ENCODE peak calls at places on chromosome 14, in five cellular contexts. F is neuronal stem cell, Z is H1, V is IMR-90, K is mesenchymal stem cell. A is an unnamed sample.

GRCh38 chr14:101563352-101563653 is 2.0 kb downstream of the DIO3 start:
- DNase-seq in F (no peak), Z (no peak), K (no peak), V (no peak), A (no peak)

GRCh38 chr14:53908416-53908815 is 48.2 kb downstream of the BMP4 start:
- DNase-seq in V (no peak), F (no peak), Z (no peak), K (no peak), A (no peak)

GRCh38 chr14:102590667-102591099 is 1.8 kb upstream of the RCOR1 start:
- DNase-seq in V (peak), K (peak), F (no peak), Z (peak), A (peak)

GRCh38 chr14:52827426-52827825 is 36.0 kb upstream of the GNPNAT1 start:
- DNase-seq in K (no peak), V (no peak), F (no peak), Z (no peak), A (peak)

GRCh38 chr14:53249059-53249458 is 95.9 kb upstream of the DDHD1 start:
- DNase-seq in F (no peak), Z (no peak), K (no peak), V (peak), A (no peak)

GRCh38 chr14:71698698-71699097 is 233.5 kb upstream of the RGS6 start:
- DNase-seq in Z (no peak), K (no peak), F (no peak), V (no peak), A (no peak)

GRCh38 chr14:32709072-32709471 is 229.6 kb upstream of the NPAS3 start:
- DNase-seq in F (no peak), V (peak), Z (no peak), K (peak), A (no peak)

GRCh38 chr14:80567905-80568512 is 356.7 kb upstream of the DIO2 start:
- DNase-seq in K (peak), V (peak), F (no peak), Z (no peak), A (peak)

GRCh38 chr14:73014105-73014504 is 12.8 kb downstream of the ZFYVE1 start:
- DNase-seq in Z (no peak), V (peak), F (no peak), K (peak), A (no peak)

GRCh38 chr14:96564389-96564788 is 62.2 kb downstream of the PAPOLA start:
- DNase-seq in Z (no peak), F (no peak), V (no peak), K (no peak), A (no peak)

GRCh38 chr14:94918896-94919295 is 149.0 kb upstream of the GSC start:
- DNase-seq in V (no peak), Z (no peak), F (no peak), K (no peak), A (peak)

GRCh38 chr14:62084020-62084419 is 321.8 kb downstream of the SNAPC1 start:
- DNase-seq in V (no peak), Z (no peak), K (no peak), F (no peak), A (no peak)

GRCh38 chr14:21106191-21106505 is 5.3 kb downstream of the TMEM253 start:
- DNase-seq in F (no peak), Z (no peak), V (no peak), K (no peak), A (no peak)

GRCh38 chr14:52190532-52190931 is 77.0 kb upstream of the PTGDR start:
- DNase-seq in Z (no peak), K (no peak), V (no peak), F (no peak), A (no peak)

GRCh38 chr14:96816281-96816680 is 19.1 kb downstream of the VRK1 start:
- DNase-seq in F (no peak), Z (no peak), V (no peak), K (no peak), A (no peak)

GRCh38 chr14:90490727-90491050 is 93.9 kb downstream of the CALM1 start:
- DNase-seq in V (no peak), F (no peak), Z (no peak), K (no peak), A (no peak)

GRCh38 chr14:36300337-36300736 is 20.1 kb downstream of the MBIP start:
- DNase-seq in V (peak), K (peak), F (no peak), Z (no peak), A (no peak)

GRCh38 chr14:33839193-33840076 is 111.4 kb downstream of the EGLN3 start:
- DNase-seq in V (peak), F (peak), K (peak), Z (no peak), A (peak)

GRCh38 chr14:71139058-71139946 is 232.0 kb downstream of the PCNX1 start:
- DNase-seq in K (peak), Z (peak), F (peak), V (peak), A (peak)

GRCh38 chr14:71430321-71431168 is 501.7 kb upstream of the RGS6 start:
- DNase-seq in F (no peak), V (no peak), K (no peak), Z (no peak), A (no peak)

GRCh38 chr14:34387974-34388533 is 74.0 kb downstream of the SPTSSA start:
- DNase-seq in K (no peak), F (no peak), V (no peak), Z (no peak), A (no peak)

GRCh38 chr14:64971890-64972785 is at the start of gene RAB15:
- DNase-seq in V (peak), Z (no peak), F (no peak), K (peak), A (no peak)

GRCh38 chr14:100722367-100722766 is 4.3 kb upstream of the DLK1 start:
- DNase-seq in K (no peak), V (no peak), F (no peak), Z (no peak), A (no peak)

GRCh38 chr14:101665478-101666078 is 95.9 kb upstream of the PPP2R5C start:
- DNase-seq in K (peak), F (peak), Z (peak), V (peak), A (peak)

GRCh38 chr14:75495882-75496281 is 26.4 kb upstream of the BATF start:
- DNase-seq in V (no peak), F (no peak), Z (no peak), K (no peak), A (no peak)

GRCh38 chr14:101950516-101951215 is 13.7 kb upstream of the DYNC1H1 start:
- DNase-seq in F (no peak), K (no peak), V (no peak), Z (no peak), A (no peak)

GRCh38 chr14:93132472-93133065 is 16.8 kb upstream of the ITPK1 start:
- DNase-seq in K (peak), F (no peak), Z (no peak), V (peak), A (peak)

GRCh38 chr14:73467800-73468199 is 9.5 kb upstream of the NUMB start:
- DNase-seq in F (no peak), V (peak), K (peak), Z (no peak), A (no peak)

GRCh38 chr14:63852271-63852816 is 460 bp upstream of the SYNE2 start:
- DNase-seq in V (peak), F (no peak), K (peak), Z (no peak), A (peak)

GRCh38 chr14:95662376-95663186 is 23.6 kb upstream of the TCL1B start:
- DNase-seq in K (no peak), F (no peak), Z (no peak), V (no peak), A (peak)

GRCh38 chr14:22978487-22978837 is 3.9 kb downstream of the AJUBA start:
- DNase-seq in V (no peak), F (no peak), K (no peak), Z (no peak), A (no peak)

GRCh38 chr14:22974530-22975313 is 7.6 kb downstream of the AJUBA start:
- DNase-seq in K (peak), Z (no peak), F (no peak), V (no peak), A (no peak)

GRCh38 chr14:22977434-22977683 is 5.0 kb downstream of the AJUBA start:
- DNase-seq in V (no peak), Z (no peak), F (no peak), K (no peak), A (no peak)

GRCh38 chr14:22977684-22978486 is 4.5 kb downstream of the AJUBA start:
- DNase-seq in K (peak), Z (peak), F (peak), V (peak), A (peak)

GRCh38 chr14:22976620-22977433 is 5.5 kb downstream of the AJUBA start:
- DNase-seq in F (no peak), Z (no peak), K (peak), V (peak), A (peak)
- H3K4me3 ChIP-seq in F (no peak), Z (no peak), K (no peak), V (no peak), A (no peak)

GRCh38 chr14:55077155-55077554 is 25.7 kb downstream of the MAPK1IP1L start:
- DNase-seq in K (peak), F (no peak), Z (peak), V (no peak), A (no peak)
- H2BK15ac ChIP-seq in K (no peak), F (no peak), Z (no peak), V (no peak), A (no peak)

DNA sequence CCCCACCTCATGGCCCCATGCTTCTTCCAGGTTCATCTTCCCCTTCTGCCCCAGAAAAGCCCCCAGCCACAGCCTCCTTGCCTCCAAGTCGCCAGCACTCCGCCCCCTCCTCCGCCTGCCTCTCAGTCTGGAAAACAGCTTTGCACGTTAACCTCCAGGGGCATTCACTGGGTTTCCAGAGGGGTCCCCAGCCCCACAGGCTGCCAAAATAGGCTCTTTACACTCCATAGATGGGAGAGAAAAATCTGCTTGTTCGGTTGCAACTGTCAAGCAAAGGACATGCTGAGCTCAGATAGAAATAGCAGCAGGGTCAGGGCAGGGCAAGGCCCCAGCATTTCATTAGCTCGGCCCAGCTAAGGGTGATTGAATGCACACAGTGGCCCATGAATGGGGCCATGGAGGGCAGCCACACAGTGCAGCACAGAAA is 253.5 kb downstream of the ZFP36L1 start:
- DNase-seq in K (no peak), Z (no peak), V (no peak), F (peak), A (no peak)
- H2AK5ac ChIP-seq in K (no peak), Z (no peak), V (no peak), F (no peak), A (no peak)

DNA sequence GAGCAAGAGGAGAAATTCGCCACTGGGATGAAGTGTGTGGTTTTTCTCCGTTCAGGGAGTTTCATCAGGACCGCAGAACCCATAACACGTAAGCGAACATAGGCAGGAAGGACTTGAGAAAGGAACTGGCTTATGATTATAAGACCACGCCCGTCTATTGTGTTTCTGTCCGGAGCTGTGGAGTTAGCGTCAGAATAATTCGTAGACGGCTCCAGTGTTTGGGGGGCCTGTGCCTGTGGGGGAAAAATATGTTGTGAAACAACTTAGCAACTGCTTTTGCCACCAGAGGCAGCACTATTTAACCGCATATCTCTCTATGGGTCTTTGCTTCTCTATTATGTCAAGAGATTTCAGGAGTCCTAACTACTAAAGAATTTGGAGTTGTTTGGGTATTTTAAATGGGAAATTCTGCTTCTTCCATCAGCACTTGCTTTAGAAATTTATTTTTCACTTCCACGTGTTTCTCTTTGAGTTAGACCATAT is 506 bp upstream of the CLEC14A start:
- DNase-seq in F (no peak), Z (no peak), K (peak), V (peak), A (peak)
- H3K4me3 ChIP-seq in F (no peak), Z (peak), K (peak), V (no peak), A (no peak)

GRCh38 chr14:104112113-104112505 is 26.3 kb upstream of the KIF26A start:
- DNase-seq in Z (no peak), F (no peak), V (no peak), K (no peak), A (no peak)

GRCh38 chr14:104111301-104112112 is 26.0 kb downstream of the ASPG start:
- DNase-seq in V (no peak), Z (peak), K (no peak), F (no peak), A (no peak)

GRCh38 chr14:104109121-104109541 is 23.6 kb downstream of the ASPG start:
- DNase-seq in K (no peak), V (no peak), F (no peak), Z (no peak), A (no peak)

GRCh38 chr14:104109731-104110361 is 24.3 kb downstream of the ASPG start:
- DNase-seq in K (no peak), V (no peak), Z (no peak), F (no peak), A (no peak)

GRCh38 chr14:104110491-104111209 is 25.1 kb downstream of the ASPG start:
- DNase-seq in F (no peak), Z (peak), V (no peak), K (no peak), A (no peak)
- H2BK15ac ChIP-seq in F (peak), Z (no peak), V (no peak), K (no peak), A (no peak)

GRCh38 chr14:68978550-68978911 is 571 bp downstream of the ACTN1 start:
- DNase-seq in F (peak), V (no peak), K (peak), Z (peak), A (peak)

GRCh38 chr14:68981124-68981523 is 2.0 kb upstream of the ACTN1 start:
- DNase-seq in K (no peak), F (no peak), Z (no peak), V (no peak), A (no peak)

GRCh38 chr14:68979021-68979721 is at the start of gene ACTN1:
- DNase-seq in Z (peak), F (peak), V (peak), K (peak), A (peak)

GRCh38 chr14:68981539-68981976 is 2.5 kb upstream of the ACTN1 start:
- DNase-seq in F (no peak), Z (no peak), V (peak), K (peak), A (no peak)

DNA sequence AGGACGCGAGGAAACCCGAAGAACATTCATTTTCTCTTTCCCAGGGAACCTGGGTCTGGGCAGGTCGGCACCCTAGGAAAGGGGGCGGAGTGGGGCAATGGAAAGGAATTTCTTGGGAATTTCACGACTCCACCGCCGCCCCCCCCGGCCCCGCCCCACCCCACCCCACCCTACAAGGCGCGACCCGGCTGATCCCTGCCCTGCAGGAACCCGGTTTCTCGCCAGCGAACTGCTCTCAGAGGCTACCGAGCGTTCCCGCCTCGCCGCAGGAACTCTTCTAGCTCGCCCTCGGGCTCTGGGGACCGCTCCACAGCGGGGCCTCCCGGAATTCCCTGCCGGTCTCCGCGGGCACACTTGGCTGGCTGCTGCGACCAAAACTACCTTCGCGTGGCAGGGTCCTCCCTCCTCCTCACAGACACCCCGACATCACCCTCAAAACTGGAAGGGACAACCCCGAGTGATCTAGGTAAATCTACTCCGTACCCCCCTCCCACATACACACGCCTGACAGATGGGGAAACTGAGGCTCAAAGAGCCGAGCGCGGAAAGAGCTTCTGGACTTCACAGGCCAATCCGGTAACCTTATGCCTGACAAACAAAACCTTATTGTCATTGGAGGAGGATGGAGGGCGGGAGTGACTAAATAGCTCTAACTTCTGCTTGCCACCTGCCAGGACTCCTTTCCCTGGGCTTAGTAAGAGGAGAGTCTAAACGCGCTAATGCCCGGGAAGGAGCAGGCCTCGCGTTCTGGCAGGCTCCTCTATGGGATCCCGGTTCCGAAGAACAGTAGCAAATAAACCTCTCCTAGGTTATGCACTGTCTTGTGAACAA is 835 bp upstream of the ACTN1 start:
- DNase-seq in K (peak), Z (peak), F (peak), V (peak), A (peak)
- H2AK5ac ChIP-seq in K (peak), Z (no peak), F (peak), V (peak), A (no peak)

DNA sequence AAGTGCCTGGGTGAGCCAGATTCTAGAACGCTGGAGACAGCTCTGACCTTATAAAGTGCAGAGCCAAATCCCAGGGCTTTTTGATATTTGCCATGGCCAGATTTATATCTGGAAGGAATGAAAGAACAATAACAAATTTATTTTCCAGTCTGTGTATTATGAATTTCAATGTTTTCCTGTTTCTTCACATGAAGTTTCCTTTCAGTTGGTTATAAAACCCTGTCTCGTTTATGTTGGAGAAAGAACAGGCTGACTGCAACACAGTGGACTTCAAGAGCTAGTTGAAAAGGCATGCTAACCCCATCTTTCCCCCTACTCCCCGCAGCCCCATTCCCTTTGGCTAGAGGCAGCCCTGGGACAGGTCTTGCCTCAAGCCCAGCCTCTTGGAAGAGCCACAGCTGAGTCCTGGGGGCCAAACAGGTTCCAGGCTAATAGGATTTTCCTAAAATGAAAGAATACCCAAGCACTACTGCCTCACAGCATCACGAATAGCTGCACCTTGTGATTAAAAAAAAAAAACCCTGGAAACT is 1.7 kb downstream of the FBLN5 start:
- DNase-seq in V (no peak), F (no peak), Z (no peak), K (peak), A (no peak)
- H3K4me3 ChIP-seq in V (peak), F (no peak), Z (no peak), K (peak), A (no peak)